ENCODE peak calls at places on chromosome 15, in seven cellular contexts. I is NCI-H187 treated with DMSO at 0.1 percent for 48 hours, H is left ventricle myocardium inferior, M is neural crest cell, N is NCI-H2081, F is SW 1271, T is DMS79 treated with DMSO at 0.1 percent for 48 hours. Z is an unnamed sample.

GRCh38 chr15:75706682-75706954 is 6.0 kb downstream of the CSPG4 start:
- DNase-seq in I (no peak), H (no peak), M (no peak), N (no peak), F (no peak), T (no peak), Z (no peak)

GRCh38 chr15:57731543-57732103 is 25.1 kb downstream of the POLR2M start:
- DNase-seq in I (no peak), H (no peak), M (no peak), N (no peak), F (no peak), T (no peak), Z (no peak)

GRCh38 chr15:82709081-82709420 is 624 bp downstream of the AP3B2 start:
- DNase-seq in I (no peak), H (no peak), M (no peak), N (no peak), F (no peak), T (peak), Z (no peak)

GRCh38 chr15:41827290-41827879 is 507 bp upstream of the JMJD7 start:
- DNase-seq in I (no peak), H (peak), M (no peak), N (peak), F (no peak), T (no peak), Z (no peak)

GRCh38 chr15:74303741-74304309 is 63.6 kb downstream of the CYP11A1 start:
- DNase-seq in I (no peak), H (no peak), M (no peak), N (no peak), F (no peak), T (no peak), Z (no peak)

GRCh38 chr15:78272776-78273175 is 8.4 kb downstream of the DNAJA4 start:
- DNase-seq in I (no peak), H (no peak), M (no peak), N (no peak), F (no peak), T (no peak), Z (no peak)

GRCh38 chr15:82952156-82953081 is at the start of gene HOMER2:
- DNase-seq in I (no peak), H (peak), M (peak), N (peak), F (no peak), T (peak), Z (no peak)

GRCh38 chr15:78340243-78341056 is at the start of gene CRABP1:
- DNase-seq in I (no peak), H (no peak), M (no peak), N (no peak), F (no peak), T (peak), Z (no peak)

GRCh38 chr15:70575251-70576227 is 187.8 kb downstream of the UACA start:
- DNase-seq in I (no peak), H (no peak), M (no peak), N (no peak), F (no peak), T (peak), Z (no peak)

GRCh38 chr15:69543681-69544080 is 91.1 kb downstream of the RPLP1 start:
- DNase-seq in I (no peak), H (no peak), M (no peak), N (no peak), F (no peak), T (no peak), Z (no peak)

GRCh38 chr15:70436428-70436827 is 326.9 kb downstream of the UACA start:
- DNase-seq in I (no peak), H (no peak), M (no peak), N (no peak), F (no peak), T (no peak), Z (no peak)

GRCh38 chr15:37616215-37616614 is 318.2 kb upstream of the TMCO5A start:
- DNase-seq in I (no peak), H (no peak), M (no peak), N (no peak), F (no peak), T (no peak), Z (no peak)

GRCh38 chr15:67165653-67166260 is 88.7 kb downstream of the AAGAB start:
- DNase-seq in I (no peak), H (no peak), M (no peak), N (no peak), F (no peak), T (no peak), Z (no peak)

GRCh38 chr15:71455107-71455506 is 339.8 kb downstream of the THSD4 start:
- DNase-seq in I (no peak), H (no peak), M (no peak), N (no peak), F (no peak), T (no peak), Z (no peak)

GRCh38 chr15:24696201-24696600 is 20.6 kb downstream of the NPAP1 start:
- DNase-seq in I (no peak), H (no peak), M (no peak), N (no peak), F (no peak), T (no peak), Z (no peak)

GRCh38 chr15:79942656-79943481 is 28.1 kb downstream of the BCL2A1 start:
- DNase-seq in I (no peak), H (no peak), M (no peak), N (no peak), F (peak), T (peak), Z (no peak)

GRCh38 chr15:31062310-31062964 is 39.1 kb downstream of the TRPM1 start:
- DNase-seq in I (no peak), H (no peak), M (no peak), N (peak), F (no peak), T (no peak), Z (no peak)

GRCh38 chr15:90519688-90520087 is 10.0 kb upstream of the CRTC3 start:
- DNase-seq in I (no peak), H (no peak), M (no peak), N (no peak), F (no peak), T (no peak), Z (no peak)

GRCh38 chr15:92393287-92393993 is at the start of gene ST8SIA2:
- DNase-seq in I (no peak), H (peak), M (peak), N (peak), F (no peak), T (peak), Z (no peak)

GRCh38 chr15:44595656-44596510 is 58.9 kb downstream of the EIF3J start:
- DNase-seq in I (no peak), H (no peak), M (no peak), N (no peak), F (no peak), T (no peak), Z (no peak)

GRCh38 chr15:53295574-53295973 is 463.9 kb downstream of the WDR72 start:
- DNase-seq in I (no peak), H (no peak), M (no peak), N (no peak), F (no peak), T (no peak), Z (no peak)

GRCh38 chr15:76868740-76869139 is 36.4 kb downstream of the SCAPER start:
- DNase-seq in I (no peak), H (no peak), M (no peak), N (no peak), F (no peak), T (no peak), Z (no peak)

GRCh38 chr15:63923993-63924950 is 90.5 kb upstream of the HERC1 start:
- DNase-seq in I (no peak), H (no peak), M (no peak), N (no peak), F (no peak), T (no peak), Z (no peak)

GRCh38 chr15:83166218-83166617 is 41.4 kb downstream of the HDGFL3 start:
- DNase-seq in I (no peak), H (no peak), M (no peak), N (no peak), F (no peak), T (no peak), Z (no peak)

GRCh38 chr15:68524753-68525584 is 53.8 kb upstream of the CORO2B start:
- DNase-seq in I (no peak), H (no peak), M (no peak), N (no peak), F (no peak), T (no peak), Z (no peak)

GRCh38 chr15:41512512-41513281 is 930 bp downstream of the LTK start:
- DNase-seq in I (no peak), H (no peak), M (peak), N (no peak), F (no peak), T (no peak), Z (no peak)